ENCODE peak calls at places on chromosomes 1 and 21, in four cellular contexts. K, P, W and U are unnamed samples. For H3K4me1, the result is how much of the 10 kb centered on the place peaks cover.

GRCh38 chr1:19042675-19043578 is 86.5 kb upstream of the IFFO2 start:
- DNase-seq in K (no peak), P (no peak), W (no peak), U (no peak)

GRCh38 chr21:42850463-42850862 is 28.9 kb downstream of the WDR4 start:
- DNase-seq in K (no peak), P (no peak), W (no peak), U (no peak)

GRCh38 chr1:56576880-56577858 is 2.2 kb downstream of the PLPP3 start:
- DNase-seq in K (no peak), P (peak), W (peak), U (peak)

GRCh38 chr1:240232548-240232947 is 140.9 kb downstream of the FMN2 start:
- DNase-seq in K (no peak), P (no peak), W (no peak), U (no peak)

GRCh38 chr1:33324677-33325417 is 3.9 kb upstream of the A3GALT2 start:
- DNase-seq in K (no peak), P (no peak), W (no peak), U (no peak)

GRCh38 chr1:87119741-87120140 is 205.3 kb downstream of the HS2ST1 start:
- DNase-seq in K (no peak), P (no peak), W (no peak), U (no peak)

GRCh38 chr1:244346972-244347618 is 104.6 kb downstream of the ADSS2 start:
- DNase-seq in K (no peak), P (no peak), W (no peak), U (no peak)

GRCh38 chr21:21690068-21690665 is 692.0 kb downstream of the NCAM2 start:
- DNase-seq in K (no peak), P (no peak), W (no peak), U (no peak)

GRCh38 chr1:86487131-86487804 is 18.5 kb downstream of the CLCA1 start:
- DNase-seq in K (peak), P (no peak), W (no peak), U (no peak)

GRCh38 chr1:116819081-116819480 is 64.9 kb downstream of the CD2 start:
- DNase-seq in K (no peak), P (no peak), W (no peak), U (no peak)

GRCh38 chr21:17512245-17513213 is at the start of gene CXADR:
- DNase-seq in K (peak), P (peak), W (peak), U (peak)

GRCh38 chr1:172383541-172383940 is 36.9 kb upstream of the C1orf105 start:
- DNase-seq in K (no peak), P (no peak), W (no peak), U (peak)

GRCh38 chr1:112938188-112938587 is 17.8 kb downstream of the SLC16A1 start:
- DNase-seq in K (no peak), P (no peak), W (no peak), U (no peak)

GRCh38 chr21:34110594-34111202 is 37.3 kb downstream of the MRPS6 start:
- DNase-seq in K (no peak), P (no peak), W (no peak), U (no peak)

GRCh38 chr21:45293214-45293725 is 5.6 kb upstream of the POFUT2 start:
- DNase-seq in K (no peak), P (no peak), W (no peak), U (peak)
- H3K4me1 ChIP-seq in K (half or more), P (half or more), W (under half), U (under half)

DNA sequence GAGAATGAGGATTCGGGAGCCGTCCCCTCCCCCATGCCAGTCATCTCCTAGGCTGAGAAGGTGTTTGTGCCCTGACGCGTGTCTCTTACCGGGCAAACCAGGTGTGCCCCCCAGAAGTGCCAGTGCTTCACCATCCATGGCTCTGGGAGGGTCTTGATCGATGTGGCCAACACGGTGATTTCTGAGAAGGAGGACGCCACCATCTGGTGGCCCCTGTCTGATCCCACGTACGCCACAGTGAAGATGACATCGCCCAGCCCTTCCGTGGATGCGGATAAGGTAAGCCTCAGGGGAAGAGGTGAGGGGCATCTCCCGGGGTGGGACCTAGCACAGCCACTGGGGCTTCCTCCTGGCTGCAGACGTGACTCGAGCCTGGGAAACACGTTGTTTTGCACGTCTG is 959 bp downstream of the PADI6 start:
- DNase-seq in K (no peak), P (no peak), W (no peak), U (no peak)
- TF ChIP-seq CTCF in K (no peak), P (no peak), W (no peak), U (no peak)

GRCh38 chr1:225777058-225777582 is 506 bp upstream of the SRP9 start:
- DNase-seq in K (no peak), P (no peak), W (no peak), U (no peak)

GRCh38 chr1:225776294-225776693 is 1.3 kb upstream of the SRP9 start:
- DNase-seq in K (no peak), P (no peak), W (no peak), U (no peak)

GRCh38 chr1:225772848-225773247 is 4.8 kb upstream of the SRP9 start:
- DNase-seq in K (no peak), P (no peak), W (no peak), U (no peak)

GRCh38 chr1:225772323-225772768 is 5.3 kb upstream of the SRP9 start:
- DNase-seq in K (peak), P (peak), W (peak), U (peak)

DNA sequence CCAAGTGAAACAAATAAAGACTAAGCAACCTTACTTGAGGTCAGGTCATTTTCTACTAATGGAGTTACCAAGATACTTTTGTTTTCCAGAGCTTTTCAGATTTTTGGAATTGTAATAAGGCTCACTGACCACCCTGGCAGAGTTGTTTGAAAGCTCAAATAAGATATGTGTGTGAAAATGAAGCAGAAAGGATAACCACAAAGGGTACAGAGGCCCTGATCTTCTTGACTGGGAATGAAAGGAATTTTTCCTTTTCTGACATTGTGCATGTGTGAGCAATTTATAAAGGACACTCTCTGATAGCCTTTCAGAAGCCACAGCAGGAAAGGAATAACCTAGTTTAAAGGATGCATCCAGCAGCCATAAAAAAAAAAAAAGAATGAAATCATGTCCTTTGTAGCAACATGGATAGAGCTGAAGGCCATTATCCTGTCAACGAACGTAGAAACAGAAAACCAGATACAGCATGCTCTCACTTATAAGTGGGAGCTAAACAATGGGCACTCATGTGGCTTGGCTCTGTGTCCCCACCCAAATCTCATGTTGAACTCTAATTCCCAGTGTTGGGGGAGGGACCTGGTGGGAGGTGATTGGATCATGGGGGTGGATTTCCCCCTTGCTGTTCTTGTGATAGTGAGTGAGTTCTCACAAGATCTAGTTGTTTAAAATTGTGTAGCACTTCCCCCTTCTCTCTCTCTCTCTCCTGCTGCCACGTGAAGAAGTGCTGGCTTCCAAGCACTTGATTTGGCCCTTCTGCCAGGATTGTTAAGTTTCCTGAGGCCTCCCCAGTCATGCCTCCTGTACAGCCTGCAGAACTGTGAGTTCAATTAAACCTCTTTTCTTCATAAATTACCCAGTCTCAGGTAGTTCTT is 3.1 kb upstream of the SRP9 start:
- DNase-seq in K (no peak), P (no peak), W (no peak), U (no peak)
- H3K27ac ChIP-seq in K (no peak), P (no peak), W (peak), U (no peak)

DNA sequence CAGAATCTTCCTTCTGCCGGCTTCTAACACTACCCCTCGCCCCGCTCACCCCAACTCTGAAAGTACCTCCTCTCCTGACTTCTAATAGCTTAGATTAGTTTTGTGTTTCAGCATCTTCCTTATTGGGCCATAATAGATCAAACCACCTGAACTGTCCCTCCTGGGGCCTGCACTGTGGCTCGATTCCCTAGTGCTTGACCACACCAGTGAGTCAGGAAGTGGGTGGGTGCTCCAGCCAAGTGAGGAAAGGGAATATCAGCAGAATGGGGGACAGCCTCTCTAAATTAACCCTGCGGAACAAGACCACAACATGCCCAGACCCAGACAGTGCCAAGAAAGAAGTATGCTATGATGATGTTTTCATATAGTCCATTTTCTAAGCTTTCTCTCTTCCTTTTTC is 8.5 kb downstream of the SERTAD4 start:
- DNase-seq in K (no peak), P (no peak), W (no peak), U (no peak)
- H3K4me1 ChIP-seq in K (under half), P (under half), W (under half), U (under half)

DNA sequence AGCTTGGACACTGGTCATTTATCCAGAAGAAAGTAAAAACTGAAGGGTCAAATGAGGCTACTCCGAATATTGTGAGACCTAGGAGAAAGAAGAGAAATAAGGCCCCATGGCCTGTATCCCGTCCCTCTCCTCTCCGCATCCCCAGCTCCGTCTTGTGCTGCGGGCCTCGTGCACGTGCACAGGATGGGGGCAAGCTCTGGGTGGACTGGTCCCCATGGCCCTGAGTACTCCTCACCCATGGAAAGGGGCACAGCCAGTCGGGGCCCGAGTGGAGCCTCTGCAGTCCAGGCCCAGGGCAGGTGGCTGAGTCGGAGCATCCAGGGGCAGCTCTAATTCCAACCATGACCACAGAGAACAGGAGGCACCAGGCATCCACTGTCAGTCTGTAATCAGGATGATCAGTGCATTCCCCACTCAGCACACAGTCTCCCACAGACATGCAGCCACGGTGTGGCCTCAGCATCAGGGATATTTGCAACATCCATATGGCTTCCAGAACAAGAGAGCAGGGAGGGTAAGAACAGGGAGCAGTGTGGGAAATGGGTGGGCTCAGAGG is 12.5 kb upstream of the OLIG1 start:
- DNase-seq in K (no peak), P (no peak), W (no peak), U (no peak)
- TF ChIP-seq CTCF in K (no peak), P (no peak), W (no peak), U (no peak)

GRCh38 chr1:185644531-185644930 is 89.7 kb upstream of the HMCN1 start:
- DNase-seq in K (no peak), P (no peak), W (no peak), U (no peak)
- H3K27ac ChIP-seq in K (no peak), P (no peak), W (peak), U (no peak)

GRCh38 chr1:150555971-150556865 is 7.0 kb downstream of the ADAMTSL4 start:
- DNase-seq in K (no peak), P (no peak), W (no peak), U (no peak)
- H3K4me1 ChIP-seq in K (half or more), P (half or more), W (under half), U (under half)

GRCh38 chr1:157377216-157377821 is 175.0 kb downstream of the FCRL5 start:
- DNase-seq in K (no peak), P (peak), W (no peak), U (peak)
- TF ChIP-seq CTCF in K (peak), P (peak), W (peak), U (peak)

GRCh38 chr1:211375949-211376348 is 49.3 kb downstream of the TRAF5 start:
- DNase-seq in K (no peak), P (no peak), W (no peak), U (no peak)

GRCh38 chr1:211372463-211372862 is 45.8 kb downstream of the TRAF5 start:
- DNase-seq in K (no peak), P (no peak), W (no peak), U (no peak)

GRCh38 chr1:211376807-211377206 is 50.2 kb downstream of the TRAF5 start:
- DNase-seq in K (no peak), P (no peak), W (no peak), U (no peak)

GRCh38 chr1:211377539-211378461 is 51.2 kb downstream of the TRAF5 start:
- DNase-seq in K (no peak), P (no peak), W (no peak), U (no peak)

DNA sequence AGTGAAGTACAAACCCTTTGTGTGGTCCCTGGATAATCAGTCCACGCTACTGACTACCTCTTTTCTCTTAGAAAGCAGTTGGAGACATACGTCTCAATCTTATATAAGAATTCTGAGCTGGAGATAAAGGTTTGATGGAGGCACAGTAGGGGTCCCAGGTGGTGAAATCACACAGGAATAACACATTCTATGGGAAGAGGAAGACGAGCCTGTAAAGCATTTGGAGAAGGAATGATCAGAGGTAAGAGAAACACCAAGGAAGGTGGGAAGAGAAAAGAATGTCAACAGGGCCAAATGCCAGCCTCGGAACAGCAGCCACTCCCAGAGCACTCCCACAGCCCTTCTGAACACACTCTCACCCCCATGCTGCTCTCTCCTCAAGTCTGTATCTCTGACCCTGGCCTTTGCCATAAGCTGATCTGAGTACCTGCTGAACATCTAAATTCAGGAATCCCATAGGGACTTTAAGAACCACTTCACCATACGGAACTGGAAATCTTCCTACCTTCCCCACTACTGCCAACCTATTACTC is 48.7 kb downstream of the TRAF5 start:
- DNase-seq in K (no peak), P (no peak), W (no peak), U (no peak)
- H3K27ac ChIP-seq in K (no peak), P (no peak), W (no peak), U (no peak)